ENCODE peak calls at places on chromosomes 7 and 10, in nine cellular contexts. P is heart right ventricle; G is CD8-positive, alpha-beta T cell; E is body of pancreas; V is PC-3; O is astrocyte of the cerebellum; W is Panc1; Y is astrocyte of the spinal cord; I is cardiac muscle cell. L is an unnamed sample.

GRCh38 chr7:30470783-30471182 is 7.8 kb downstream of the NOD1 start:
- DNase-seq in P (peak), G (no peak), E (peak), V (peak), O (no peak), W (no peak), Y (peak), I (peak), L (peak)

GRCh38 chr10:59372543-59372942 is 10.2 kb upstream of the FAM13C start:
- DNase-seq in P (no peak), G (no peak), E (no peak), V (no peak), O (no peak), W (no peak), Y (no peak), I (no peak), L (peak)

GRCh38 chr10:97659589-97659988 is 19.1 kb downstream of the PI4K2A start:
- DNase-seq in P (no peak), G (no peak), E (no peak), V (no peak), O (peak), W (no peak), Y (peak), I (no peak), L (peak)

GRCh38 chr10:108789911-108790310 is 1133.4 kb downstream of the XPNPEP1 start:
- DNase-seq in P (no peak), G (no peak), E (no peak), V (peak), O (peak), W (no peak), Y (peak), I (no peak), L (peak)

GRCh38 chr10:125061557-125062243 is 98.7 kb downstream of the CTBP2 start:
- DNase-seq in P (no peak), G (no peak), E (no peak), V (no peak), O (no peak), W (no peak), Y (no peak), I (no peak), L (no peak)

GRCh38 chr10:59331661-59332060 is 30.7 kb downstream of the FAM13C start:
- DNase-seq in P (no peak), G (no peak), E (no peak), V (no peak), O (no peak), W (no peak), Y (no peak), I (no peak), L (no peak)

GRCh38 chr10:88537337-88537736 is 45.8 kb downstream of the RNLS start:
- DNase-seq in P (no peak), G (no peak), E (no peak), V (no peak), O (no peak), W (no peak), Y (no peak), I (no peak), L (no peak)

GRCh38 chr10:31700222-31700621 is 228.4 kb downstream of the ARHGAP12 start:
- DNase-seq in P (no peak), G (no peak), E (no peak), V (no peak), O (no peak), W (no peak), Y (no peak), I (no peak), L (no peak)

GRCh38 chr10:112969131-112969530 is 19.1 kb downstream of the TCF7L2 start:
- DNase-seq in P (no peak), G (no peak), E (no peak), V (no peak), O (no peak), W (no peak), Y (no peak), I (no peak), L (no peak)

GRCh38 chr7:130273863-130274262 is 7.2 kb downstream of the CPA2 start:
- DNase-seq in P (peak), G (no peak), E (no peak), V (no peak), O (no peak), W (no peak), Y (peak), I (peak), L (peak)

GRCh38 chr7:130272456-130273080 is 5.9 kb downstream of the CPA2 start:
- DNase-seq in P (no peak), G (no peak), E (peak), V (no peak), O (no peak), W (no peak), Y (no peak), I (peak), L (no peak)

GRCh38 chr7:130274983-130275649 is 8.5 kb downstream of the CPA2 start:
- DNase-seq in P (no peak), G (no peak), E (peak), V (no peak), O (no peak), W (no peak), Y (no peak), I (peak), L (no peak)

GRCh38 chr7:130270947-130271790 is 4.5 kb downstream of the CPA2 start:
- DNase-seq in P (no peak), G (no peak), E (peak), V (no peak), O (no peak), W (no peak), Y (no peak), I (no peak), L (no peak)

DNA sequence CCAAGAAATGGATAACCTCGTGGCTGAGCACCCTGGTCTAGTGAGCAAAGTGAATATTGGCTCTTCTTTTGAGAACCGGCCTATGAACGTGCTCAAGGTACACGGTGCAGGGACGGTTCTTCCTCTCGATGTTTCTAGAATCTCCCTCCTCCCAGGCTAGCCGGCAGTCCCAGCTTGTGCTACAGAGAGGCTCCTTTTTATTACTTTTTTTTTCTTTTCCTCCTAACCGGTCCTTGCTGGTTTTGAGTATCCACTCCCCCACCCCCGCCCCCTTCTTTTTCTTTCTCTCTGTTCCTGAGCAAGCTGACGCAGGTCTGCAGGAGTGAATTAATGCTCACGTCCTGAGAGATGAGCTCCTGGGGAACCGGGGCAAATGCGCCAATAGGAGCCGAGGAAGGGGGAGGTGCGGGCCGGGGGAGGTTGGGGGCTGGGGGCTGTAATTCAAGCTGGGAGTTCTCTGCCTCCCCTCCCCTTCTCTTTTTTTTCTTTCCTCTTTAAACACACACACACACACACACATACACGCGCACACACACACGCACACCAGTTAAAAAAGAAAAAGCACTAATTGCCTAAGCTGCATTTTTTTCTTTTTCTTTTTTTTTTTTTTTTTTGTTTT is 6.5 kb downstream of the CPA2 start:
- DNase-seq in P (no peak), G (no peak), E (peak), V (no peak), O (no peak), W (no peak), Y (peak), I (peak), L (peak)
- H3K4me3 ChIP-seq in P (peak), G (peak), E (no peak), V (no peak), O (peak), W (no peak), Y (no peak), I (no peak), L (peak)

GRCh38 chr7:112079671-112080070 is 126.5 kb downstream of the DOCK4 start:
- DNase-seq in P (no peak), G (no peak), E (no peak), V (peak), O (no peak), W (no peak), Y (no peak), I (no peak), L (no peak)
- TF ChIP-seq CTCF in P (no peak), G (no peak), E (no peak), V (peak), O (no peak), W (peak), Y (no peak), I (peak), L (peak)

GRCh38 chr7:66859794-66860645 is 61.0 kb upstream of the TMEM248 start:
- DNase-seq in P (peak), G (no peak), E (no peak), V (no peak), O (no peak), W (no peak), Y (no peak), I (peak), L (no peak)
- H3K4me3 ChIP-seq in P (no peak), G (no peak), E (no peak), V (no peak), O (no peak), W (no peak), Y (no peak), I (no peak), L (no peak)

GRCh38 chr10:121352456-121352855 is 245.8 kb downstream of the FGFR2 start:
- DNase-seq in P (no peak), G (no peak), E (no peak), V (no peak), O (no peak), W (no peak), Y (no peak), I (no peak), L (no peak)

GRCh38 chr10:121356187-121356586 is 242.1 kb downstream of the FGFR2 start:
- DNase-seq in P (no peak), G (no peak), E (no peak), V (no peak), O (no peak), W (no peak), Y (no peak), I (no peak), L (no peak)

GRCh38 chr10:121357323-121357835 is 240.9 kb downstream of the FGFR2 start:
- DNase-seq in P (no peak), G (no peak), E (peak), V (no peak), O (no peak), W (no peak), Y (no peak), I (peak), L (no peak)

GRCh38 chr10:121355161-121355560 is 243.1 kb downstream of the FGFR2 start:
- DNase-seq in P (no peak), G (no peak), E (no peak), V (no peak), O (no peak), W (no peak), Y (no peak), I (no peak), L (no peak)

GRCh38 chr10:121351533-121351932 is 246.7 kb downstream of the FGFR2 start:
- DNase-seq in P (no peak), G (no peak), E (no peak), V (no peak), O (no peak), W (no peak), Y (no peak), I (no peak), L (no peak)
- TF ChIP-seq CTCF in P (no peak), G (no peak), E (no peak), V (no peak), O (no peak), W (no peak), Y (no peak), I (no peak), L (no peak)

DNA sequence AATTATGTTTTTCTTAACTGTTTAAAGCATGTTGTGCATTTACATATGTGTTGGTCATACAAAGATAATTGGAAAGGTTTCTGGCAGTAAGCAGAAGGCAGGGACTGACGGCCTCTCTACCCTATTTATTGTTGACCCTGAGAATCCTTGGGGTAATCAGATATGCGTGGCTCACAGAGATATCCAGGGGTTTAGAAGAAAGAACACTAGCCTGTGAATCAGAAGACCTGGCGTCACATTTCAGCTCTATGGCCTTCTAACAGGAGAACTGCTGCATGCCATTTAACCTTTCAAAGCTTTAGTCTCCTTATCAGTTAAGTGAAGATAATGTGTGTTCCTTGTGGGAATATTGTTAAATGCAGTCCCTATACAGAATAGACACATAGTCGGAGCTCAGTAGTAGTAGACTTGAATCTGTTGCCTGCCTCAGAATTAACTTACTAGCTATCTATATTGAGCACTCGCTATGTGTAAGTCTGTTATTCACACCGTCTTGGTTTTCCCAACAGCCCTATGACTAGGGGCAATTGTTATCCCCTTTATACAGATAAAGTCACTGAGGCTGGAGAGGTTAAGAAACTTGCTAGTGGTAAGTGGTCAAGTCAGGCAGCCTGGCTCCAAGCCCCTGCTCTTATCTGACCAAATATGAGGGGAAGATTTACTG is 129.6 kb upstream of the ANKRD1 start:
- DNase-seq in P (no peak), G (no peak), E (no peak), V (no peak), O (no peak), W (no peak), Y (no peak), I (peak), L (no peak)
- H3K4me3 ChIP-seq in P (no peak), G (no peak), E (no peak), V (no peak), O (no peak), W (no peak), Y (no peak), I (no peak), L (no peak)

L was measured in AG10803.